ENCODE peak calls at places on chromosomes 5 and 9, in ten cellular contexts. T, L, G, W, E, B, Y, C, R and A are unnamed samples.

GRCh38 chr5:345404-346195 is 24.1 kb downstream of the AHRR start:
- DNase-seq in T (no peak), L (no peak), G (no peak), W (no peak), E (no peak), B (no peak), Y (peak; percentile 45), C (peak; percentile 89), R (no peak), A (no peak)

GRCh38 chr5:178388381-178389030 is 155.9 kb upstream of the PHYKPL start:
- DNase-seq in T (no peak), L (no peak), G (no peak), W (no peak), E (peak; percentile 59), B (no peak), Y (peak; percentile 20), C (peak; percentile 83), R (no peak), A (peak; percentile 62)

GRCh38 chr5:124583469-124584350 is 162.7 kb downstream of the ZNF608 start:
- DNase-seq in T (no peak), L (peak; percentile 52), G (peak; percentile 40), W (no peak), E (no peak), B (peak; percentile 64), Y (no peak), C (peak; percentile 92), R (no peak), A (no peak)

GRCh38 chr5:113029614-113030013 is 53.0 kb downstream of the DCP2 start:
- DNase-seq in T (no peak), L (no peak), G (no peak), W (no peak), E (no peak), B (no peak), Y (no peak), C (peak; percentile 15), R (no peak), A (no peak)

GRCh38 chr5:5523066-5523505 is 100.6 kb downstream of the ICE1 start:
- DNase-seq in T (no peak), L (peak; percentile 91), G (peak; percentile 6), W (peak; percentile 35), E (no peak), B (peak; percentile 32), Y (no peak), C (no peak), R (no peak), A (no peak)

GRCh38 chr5:100469780-100470179 is 65.4 kb upstream of the FAM174A start:
- DNase-seq in T (no peak), L (no peak), G (no peak), W (no peak), E (no peak), B (no peak), Y (no peak), C (no peak), R (no peak), A (no peak)

GRCh38 chr9:93663877-93664548 is 87.6 kb downstream of the PHF2 start:
- DNase-seq in T (no peak), L (no peak), G (no peak), W (no peak), E (peak; percentile 62), B (no peak), Y (no peak), C (no peak), R (no peak), A (peak; percentile 19)

GRCh38 chr9:122297512-122297911 is 32.8 kb downstream of the MRRF start:
- DNase-seq in T (no peak), L (no peak), G (no peak), W (no peak), E (no peak), B (no peak), Y (no peak), C (no peak), R (no peak), A (no peak)

GRCh38 chr9:76876098-76876497 is 29.8 kb downstream of the PRUNE2 start:
- DNase-seq in T (no peak), L (no peak), G (no peak), W (no peak), E (no peak), B (no peak), Y (no peak), C (no peak), R (no peak), A (no peak)

GRCh38 chr9:135508211-135508820 is 7.8 kb downstream of the MRPS2 start:
- DNase-seq in T (no peak), L (no peak), G (no peak), W (no peak), E (no peak), B (no peak), Y (peak; percentile 8), C (peak; percentile 39), R (peak; percentile 6), A (peak; percentile 33)

GRCh38 chr5:73205309-73205708 is 32.3 kb downstream of the TMEM174 start:
- DNase-seq in T (no peak), L (no peak), G (no peak), W (no peak), E (no peak), B (no peak), Y (no peak), C (peak; percentile 22), R (no peak), A (no peak)

GRCh38 chr9:129131300-129132145 is 20.3 kb downstream of the PTPA start:
- DNase-seq in T (no peak), L (peak; percentile 82), G (peak; percentile 38), W (peak; percentile 74), E (peak; percentile 93), B (peak; percentile 72), Y (peak; percentile 91), C (peak; percentile 96), R (peak; percentile 83), A (peak; percentile 86)

GRCh38 chr5:53309653-53310052 is 170.8 kb upstream of the FST start:
- DNase-seq in T (no peak), L (no peak), G (no peak), W (no peak), E (no peak), B (no peak), Y (no peak), C (no peak), R (no peak), A (no peak)

GRCh38 chr5:18314192-18314778 is 680.0 kb downstream of the TAF11L14 start:
- DNase-seq in T (no peak), L (peak; percentile 27), G (peak; percentile 6), W (peak; percentile 6), E (no peak), B (peak; percentile 33), Y (peak; percentile 31), C (peak; percentile 68), R (no peak), A (no peak)

GRCh38 chr9:100281676-100282387 is 70.9 kb downstream of the TEX10 start:
- DNase-seq in T (no peak), L (no peak), G (no peak), W (no peak), E (no peak), B (no peak), Y (peak; percentile 32), C (no peak), R (no peak), A (no peak)

GRCh38 chr9:124285903-124286291 is 28.1 kb downstream of the NEK6 start:
- DNase-seq in T (no peak), L (peak; percentile 73), G (no peak), W (peak; percentile 78), E (peak; percentile 88), B (peak; percentile 51), Y (no peak), C (peak; percentile 97), R (peak; percentile 38), A (peak; percentile 89)

GRCh38 chr9:133754187-133754586 is 16.0 kb upstream of the SARDH start:
- DNase-seq in T (no peak), L (no peak), G (no peak), W (no peak), E (peak; percentile 61), B (no peak), Y (no peak), C (no peak), R (peak; percentile 5), A (no peak)

GRCh38 chr9:16000826-16001225 is 448.0 kb downstream of the CCDC171 start:
- DNase-seq in T (no peak), L (no peak), G (no peak), W (no peak), E (no peak), B (no peak), Y (no peak), C (no peak), R (no peak), A (no peak)
- H3K27ac ChIP-seq in T (no peak overlapping the region), L (no peak overlapping the region), G (no peak overlapping the region), W (no peak overlapping the region), E (no peak overlapping the region), B (peak overlapping the region; percentile 83), Y (peak overlapping the region; percentile 95), C (peak overlapping the region; percentile 90), R (no peak overlapping the region), A (no peak overlapping the region)

DNA sequence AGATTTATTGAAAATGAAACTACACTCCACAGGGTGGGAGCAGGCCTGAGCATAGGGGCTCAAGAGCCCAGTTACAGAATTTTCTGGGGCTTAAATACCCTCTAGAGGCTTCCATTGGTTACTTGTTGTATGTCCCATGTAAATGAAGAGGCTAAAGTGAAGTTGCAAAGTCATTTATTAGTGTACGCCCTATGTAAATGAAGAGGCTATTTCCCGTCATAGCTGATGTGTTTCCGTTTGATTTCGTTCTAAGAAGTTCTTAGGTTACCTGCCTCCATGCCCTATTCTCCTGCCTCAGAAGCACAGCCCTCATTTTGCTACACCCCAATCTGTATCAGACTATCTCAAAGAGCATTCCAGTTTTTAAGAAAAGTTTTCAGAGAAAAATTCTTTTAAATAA is 107.0 kb upstream of the SLC12A2 start:
- DNase-seq in T (no peak), L (no peak), G (no peak), W (no peak), E (no peak), B (no peak), Y (no peak), C (no peak), R (no peak), A (no peak)
- H3K4me3 ChIP-seq in T (no peak overlapping the region), L (no peak overlapping the region), G (no peak overlapping the region), W (no peak overlapping the region), E (no peak overlapping the region), B (no peak overlapping the region), Y (no peak overlapping the region), C (no peak overlapping the region), R (no peak overlapping the region), A (no peak overlapping the region)

DNA sequence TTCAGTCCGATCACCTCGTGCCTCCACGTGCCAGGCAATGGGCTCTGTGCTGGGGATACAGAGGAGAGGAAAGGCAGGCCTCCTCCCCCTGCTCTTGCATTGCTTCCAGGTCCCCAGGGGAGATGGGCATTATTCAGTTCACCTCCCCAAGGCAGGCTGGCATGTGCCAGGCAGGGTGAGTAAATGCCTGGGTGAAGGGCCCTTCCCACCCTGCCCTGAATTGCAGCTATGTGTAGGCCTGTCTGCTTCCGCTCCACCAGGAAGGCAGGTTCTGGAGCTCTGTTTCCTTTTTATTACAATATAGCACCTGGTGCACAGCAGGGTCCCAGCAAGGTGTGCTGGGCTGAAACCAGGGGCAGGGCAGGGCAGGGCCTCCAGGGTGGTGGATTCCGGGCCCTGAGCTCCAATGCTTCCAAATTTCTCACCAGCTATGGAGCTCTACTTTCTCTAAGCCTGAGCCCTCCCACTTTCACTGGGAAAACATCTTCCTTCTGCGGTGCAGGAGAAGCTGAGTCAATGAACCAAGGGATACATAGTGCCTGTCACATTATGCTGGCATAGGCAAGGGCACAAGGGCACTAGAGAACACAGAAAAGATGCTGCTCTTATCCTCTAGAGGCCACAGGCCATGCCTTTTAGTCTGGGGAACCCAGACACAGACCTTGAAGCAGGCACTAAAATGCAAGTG is 42.0 kb downstream of the SHB start:
- DNase-seq in T (no peak), L (no peak), G (no peak), W (no peak), E (no peak), B (no peak), Y (no peak), C (peak; percentile 72), R (no peak), A (no peak)
- H3K4me1 ChIP-seq in T (peaks cover 29% of the 10 kb centered on the region), L (no peaks in the 10 kb centered on the region), G (peaks cover 70% of the 10 kb centered on the region), W (peaks cover 64% of the 10 kb centered on the region), E (peaks cover 5% of the 10 kb centered on the region), B (peaks cover 95% of the 10 kb centered on the region), Y (peaks cover 62% of the 10 kb centered on the region), C (peaks cover 49% of the 10 kb centered on the region), R (peaks cover 71% of the 10 kb centered on the region), A (peaks cover 55% of the 10 kb centered on the region)

GRCh38 chr5:159163700-159164044 is 45.7 kb downstream of the RNF145 start:
- DNase-seq in T (no peak), L (no peak), G (no peak), W (no peak), E (no peak), B (no peak), Y (no peak), C (no peak), R (no peak), A (no peak)
- H3K27ac ChIP-seq in T (no peak overlapping the region), L (no peak overlapping the region), G (no peak overlapping the region), W (peak overlapping the region; percentile 9), E (no peak overlapping the region), B (peak overlapping the region; percentile 52), Y (peak overlapping the region; percentile 66), C (peak overlapping the region; percentile 49), R (no peak overlapping the region), A (no peak overlapping the region)